ENCODE peak calls at places on chromosomes 4 and X, in eight cellular contexts. One of them, this sample, is unnamed.
A peak's percentile ranks its signal among the peaks of the same experiment; 100 is the strongest.

GRCh38 chr4:57342406-57342805 is 232.2 kb upstream of the IGFBP7 start:
- DNase-seq in choroid plexus epithelial cell: peak; percentile 13
- DNase-seq in stomach: no peak
- DNase-seq in iPS DF 19.7: no peak
- DNase-seq in posterior cingulate gyrus: no peak
- DNase-seq in activated naive CD8-positive, alpha-beta T cell treated with anti-CD3 and anti-CD28 coated beads, Interleukin-2, amount 50 U/mL, for 24 hours: no peak
- DNase-seq in head of caudate nucleus: no peak
- DNase-seq in endothelial cell: no peak
- DNase-seq in this sample: no peak

GRCh38 chr4:45831692-45832091 is 292.2 kb downstream of the GABRG1 start:
- DNase-seq in choroid plexus epithelial cell: no peak
- DNase-seq in activated naive CD8-positive, alpha-beta T cell treated with anti-CD3 and anti-CD28 coated beads, Interleukin-2, amount 50 U/mL, for 24 hours: no peak
- DNase-seq in iPS DF 19.7: no peak
- DNase-seq in stomach: no peak
- DNase-seq in posterior cingulate gyrus: no peak
- DNase-seq in head of caudate nucleus: no peak
- DNase-seq in endothelial cell: no peak
- DNase-seq in this sample: no peak

GRCh38 chrX:23578079-23578478 is 89.2 kb upstream of the PRDX4 start:
- DNase-seq in stomach: no peak
- DNase-seq in activated naive CD8-positive, alpha-beta T cell treated with anti-CD3 and anti-CD28 coated beads, Interleukin-2, amount 50 U/mL, for 24 hours: no peak
- DNase-seq in posterior cingulate gyrus: no peak
- DNase-seq in head of caudate nucleus: no peak
- DNase-seq in choroid plexus epithelial cell: peak; percentile 1
- DNase-seq in endothelial cell: no peak
- DNase-seq in iPS DF 19.7: no peak
- DNase-seq in this sample: no peak

GRCh38 chr4:127698789-127699200 is 31.4 kb upstream of the SLC25A31 start:
- DNase-seq in posterior cingulate gyrus: no peak
- DNase-seq in head of caudate nucleus: no peak
- DNase-seq in choroid plexus epithelial cell: peak; percentile 97
- DNase-seq in stomach: no peak
- DNase-seq in endothelial cell: no peak
- DNase-seq in iPS DF 19.7: no peak
- DNase-seq in activated naive CD8-positive, alpha-beta T cell treated with anti-CD3 and anti-CD28 coated beads, Interleukin-2, amount 50 U/mL, for 24 hours: no peak
- DNase-seq in this sample: no peak

GRCh38 chrX:30799327-30799726 is 89.7 kb downstream of the TAB3 start:
- DNase-seq in endothelial cell: no peak
- DNase-seq in iPS DF 19.7: no peak
- DNase-seq in stomach: no peak
- DNase-seq in choroid plexus epithelial cell: no peak
- DNase-seq in head of caudate nucleus: no peak
- DNase-seq in posterior cingulate gyrus: no peak
- DNase-seq in activated naive CD8-positive, alpha-beta T cell treated with anti-CD3 and anti-CD28 coated beads, Interleukin-2, amount 50 U/mL, for 24 hours: no peak
- DNase-seq in this sample: no peak

GRCh38 chrX:32045149-32045548 is 973.3 kb upstream of the FTHL17 start:
- DNase-seq in endothelial cell: no peak
- DNase-seq in activated naive CD8-positive, alpha-beta T cell treated with anti-CD3 and anti-CD28 coated beads, Interleukin-2, amount 50 U/mL, for 24 hours: no peak
- DNase-seq in stomach: no peak
- DNase-seq in posterior cingulate gyrus: no peak
- DNase-seq in iPS DF 19.7: no peak
- DNase-seq in choroid plexus epithelial cell: no peak
- DNase-seq in head of caudate nucleus: no peak
- DNase-seq in this sample: no peak

GRCh38 chr4:139933541-139933940 is 220.4 kb downstream of the MAML3 start:
- DNase-seq in endothelial cell: no peak
- DNase-seq in posterior cingulate gyrus: no peak
- DNase-seq in choroid plexus epithelial cell: no peak
- DNase-seq in iPS DF 19.7: no peak
- DNase-seq in head of caudate nucleus: no peak
- DNase-seq in activated naive CD8-positive, alpha-beta T cell treated with anti-CD3 and anti-CD28 coated beads, Interleukin-2, amount 50 U/mL, for 24 hours: no peak
- DNase-seq in stomach: no peak
- DNase-seq in this sample: no peak

GRCh38 chr4:176123710-176124407 is 58.2 kb downstream of the WDR17 start:
- DNase-seq in head of caudate nucleus: peak; percentile 15
- DNase-seq in iPS DF 19.7: peak; percentile 23
- DNase-seq in posterior cingulate gyrus: peak; percentile 6
- DNase-seq in choroid plexus epithelial cell: peak; percentile 33
- DNase-seq in activated naive CD8-positive, alpha-beta T cell treated with anti-CD3 and anti-CD28 coated beads, Interleukin-2, amount 50 U/mL, for 24 hours: no peak
- DNase-seq in stomach: peak; percentile 26
- DNase-seq in endothelial cell: peak; percentile 15
- DNase-seq in this sample: peak; percentile 49

GRCh38 chr4:796206-796605 is 29.7 kb downstream of the CPLX1 start:
- DNase-seq in iPS DF 19.7: no peak
- DNase-seq in posterior cingulate gyrus: no peak
- DNase-seq in stomach: no peak
- DNase-seq in activated naive CD8-positive, alpha-beta T cell treated with anti-CD3 and anti-CD28 coated beads, Interleukin-2, amount 50 U/mL, for 24 hours: no peak
- DNase-seq in head of caudate nucleus: no peak
- DNase-seq in choroid plexus epithelial cell: no peak
- DNase-seq in endothelial cell: no peak
- DNase-seq in this sample: no peak

GRCh38 chrX:19972984-19973383 is 17.9 kb downstream of the BCLAF3 start:
- DNase-seq in activated naive CD8-positive, alpha-beta T cell treated with anti-CD3 and anti-CD28 coated beads, Interleukin-2, amount 50 U/mL, for 24 hours: no peak
- DNase-seq in iPS DF 19.7: no peak
- DNase-seq in posterior cingulate gyrus: no peak
- DNase-seq in head of caudate nucleus: no peak
- DNase-seq in endothelial cell: no peak
- DNase-seq in stomach: no peak
- DNase-seq in choroid plexus epithelial cell: no peak
- DNase-seq in this sample: no peak

GRCh38 chrX:154116514-154116913 is 19.0 kb upstream of the MECP2 start:
- DNase-seq in stomach: no peak
- DNase-seq in choroid plexus epithelial cell: no peak
- DNase-seq in head of caudate nucleus: no peak
- DNase-seq in endothelial cell: no peak
- DNase-seq in posterior cingulate gyrus: no peak
- DNase-seq in iPS DF 19.7: no peak
- DNase-seq in activated naive CD8-positive, alpha-beta T cell treated with anti-CD3 and anti-CD28 coated beads, Interleukin-2, amount 50 U/mL, for 24 hours: no peak
- DNase-seq in this sample: no peak

GRCh38 chrX:23820235-23820782 is 37.3 kb downstream of the SAT1 start:
- DNase-seq in choroid plexus epithelial cell: peak; percentile 55
- DNase-seq in endothelial cell: no peak
- DNase-seq in stomach: no peak
- DNase-seq in head of caudate nucleus: no peak
- DNase-seq in iPS DF 19.7: no peak
- DNase-seq in activated naive CD8-positive, alpha-beta T cell treated with anti-CD3 and anti-CD28 coated beads, Interleukin-2, amount 50 U/mL, for 24 hours: no peak
- DNase-seq in posterior cingulate gyrus: no peak
- DNase-seq in this sample: no peak

GRCh38 chr4:24519649-24520048 is 64.7 kb downstream of the DHX15 start:
- DNase-seq in activated naive CD8-positive, alpha-beta T cell treated with anti-CD3 and anti-CD28 coated beads, Interleukin-2, amount 50 U/mL, for 24 hours: no peak
- DNase-seq in head of caudate nucleus: no peak
- DNase-seq in endothelial cell: no peak
- DNase-seq in posterior cingulate gyrus: no peak
- DNase-seq in stomach: peak; percentile 32
- DNase-seq in choroid plexus epithelial cell: peak; percentile 89
- DNase-seq in iPS DF 19.7: no peak
- DNase-seq in this sample: peak; percentile 20

GRCh38 chrX:23465105-23465791 is 130.6 kb downstream of the PTCHD1 start:
- DNase-seq in stomach: no peak
- DNase-seq in head of caudate nucleus: no peak
- DNase-seq in choroid plexus epithelial cell: no peak
- DNase-seq in iPS DF 19.7: no peak
- DNase-seq in posterior cingulate gyrus: no peak
- DNase-seq in endothelial cell: no peak
- DNase-seq in activated naive CD8-positive, alpha-beta T cell treated with anti-CD3 and anti-CD28 coated beads, Interleukin-2, amount 50 U/mL, for 24 hours: no peak
- DNase-seq in this sample: no peak

GRCh38 chr4:69995526-69996016 is at the start of gene STATH:
- DNase-seq in activated naive CD8-positive, alpha-beta T cell treated with anti-CD3 and anti-CD28 coated beads, Interleukin-2, amount 50 U/mL, for 24 hours: no peak
- DNase-seq in stomach: no peak
- DNase-seq in posterior cingulate gyrus: no peak
- DNase-seq in iPS DF 19.7: no peak
- DNase-seq in choroid plexus epithelial cell: peak; percentile 26
- DNase-seq in head of caudate nucleus: no peak
- DNase-seq in endothelial cell: no peak
- DNase-seq in this sample: no peak

GRCh38 chr4:12186526-12186925 is 757.8 kb upstream of the HS3ST1 start:
- DNase-seq in posterior cingulate gyrus: no peak
- DNase-seq in choroid plexus epithelial cell: no peak
- DNase-seq in endothelial cell: no peak
- DNase-seq in activated naive CD8-positive, alpha-beta T cell treated with anti-CD3 and anti-CD28 coated beads, Interleukin-2, amount 50 U/mL, for 24 hours: no peak
- DNase-seq in head of caudate nucleus: no peak
- DNase-seq in iPS DF 19.7: no peak
- DNase-seq in stomach: no peak
- DNase-seq in this sample: no peak

GRCh38 chrX:18377802-18378201 is 23.3 kb upstream of the SCML2 start:
- DNase-seq in iPS DF 19.7: no peak
- DNase-seq in choroid plexus epithelial cell: peak; percentile 36
- DNase-seq in stomach: peak; percentile 27
- DNase-seq in head of caudate nucleus: no peak
- DNase-seq in posterior cingulate gyrus: no peak
- DNase-seq in activated naive CD8-positive, alpha-beta T cell treated with anti-CD3 and anti-CD28 coated beads, Interleukin-2, amount 50 U/mL, for 24 hours: peak; percentile 19
- DNase-seq in endothelial cell: peak; percentile 34
- DNase-seq in this sample: peak; percentile 21

GRCh38 chr4:76055005-76055404 is 19.1 kb upstream of the CXCL11 start:
- DNase-seq in posterior cingulate gyrus: no peak
- DNase-seq in head of caudate nucleus: no peak
- DNase-seq in choroid plexus epithelial cell: no peak
- DNase-seq in iPS DF 19.7: no peak
- DNase-seq in stomach: no peak
- DNase-seq in activated naive CD8-positive, alpha-beta T cell treated with anti-CD3 and anti-CD28 coated beads, Interleukin-2, amount 50 U/mL, for 24 hours: no peak
- DNase-seq in endothelial cell: no peak
- DNase-seq in this sample: no peak

GRCh38 chrX:22742174-22742573 is 257.6 kb upstream of the DDX53 start:
- DNase-seq in activated naive CD8-positive, alpha-beta T cell treated with anti-CD3 and anti-CD28 coated beads, Interleukin-2, amount 50 U/mL, for 24 hours: no peak
- DNase-seq in endothelial cell: no peak
- DNase-seq in stomach: no peak
- DNase-seq in choroid plexus epithelial cell: peak; percentile 23
- DNase-seq in head of caudate nucleus: no peak
- DNase-seq in posterior cingulate gyrus: no peak
- DNase-seq in iPS DF 19.7: no peak
- DNase-seq in this sample: no peak

GRCh38 chr4:168451744-168452394 is 28.4 kb downstream of the DDX60L start:
- DNase-seq in stomach: no peak
- DNase-seq in head of caudate nucleus: no peak
- DNase-seq in endothelial cell: no peak
- DNase-seq in posterior cingulate gyrus: no peak
- DNase-seq in iPS DF 19.7: no peak
- DNase-seq in choroid plexus epithelial cell: peak; percentile 89
- DNase-seq in activated naive CD8-positive, alpha-beta T cell treated with anti-CD3 and anti-CD28 coated beads, Interleukin-2, amount 50 U/mL, for 24 hours: no peak
- DNase-seq in this sample: no peak